ENCODE peak calls at places on chromosome 2, in eight cellular contexts. T is OCI-LY7, H is psoas muscle, N is body of pancreas, W is heart left ventricle, E is upper lobe of right lung, R is tibial nerve, Q is thoracic aorta. U is an unnamed sample. For H3K4me1 and H3K9me3, the result is how much of the 10 kb centered on the place peaks cover.

GRCh38 chr2:73862987-73863386 is 29.8 kb upstream of the ACTG2 start:
- DNase-seq in T (no peak), H (no peak), N (peak), W (no peak), E (no peak), R (no peak), Q (no peak), U (no peak)

GRCh38 chr2:128236491-128237035 is 82.1 kb downstream of the HS6ST1 start:
- DNase-seq in T (no peak), H (peak), N (no peak), W (no peak), E (peak), R (no peak), Q (no peak), U (no peak)

GRCh38 chr2:210965472-210965871 is 409.1 kb downstream of the CPS1 start:
- DNase-seq in T (no peak), H (no peak), N (no peak), W (no peak), E (no peak), R (no peak), Q (no peak), U (no peak)

GRCh38 chr2:215530191-215530968 is 94.5 kb upstream of the FN1 start:
- DNase-seq in T (no peak), H (no peak), N (no peak), W (no peak), E (no peak), R (no peak), Q (no peak), U (no peak)

GRCh38 chr2:30992781-30993180 is 145.5 kb downstream of the GALNT14 start:
- DNase-seq in T (no peak), H (no peak), N (no peak), W (no peak), E (no peak), R (no peak), Q (no peak), U (no peak)

GRCh38 chr2:47028171-47028570 is 112.6 kb upstream of the MCFD2 start:
- DNase-seq in T (no peak), H (no peak), N (no peak), W (peak), E (no peak), R (no peak), Q (no peak), U (peak)

GRCh38 chr2:8609357-8609804 is 72.5 kb upstream of the ID2 start:
- DNase-seq in T (no peak), H (no peak), N (no peak), W (no peak), E (peak), R (no peak), Q (no peak), U (no peak)

GRCh38 chr2:148667114-148667513 is 22.6 kb downstream of the EPC2 start:
- DNase-seq in T (no peak), H (no peak), N (no peak), W (no peak), E (no peak), R (no peak), Q (no peak), U (no peak)

GRCh38 chr2:128093762-128094161 is 2.8 kb downstream of the UGGT1 start:
- DNase-seq in T (no peak), H (no peak), N (no peak), W (no peak), E (no peak), R (no peak), Q (no peak), U (no peak)

GRCh38 chr2:201413552-201413951 is 37.7 kb downstream of the TRAK2 start:
- DNase-seq in T (no peak), H (no peak), N (no peak), W (no peak), E (no peak), R (no peak), Q (no peak), U (no peak)

GRCh38 chr2:111202266-111203040 is 81.7 kb downstream of the BCL2L11 start:
- DNase-seq in T (no peak), H (no peak), N (no peak), W (no peak), E (no peak), R (no peak), Q (no peak), U (no peak)

GRCh38 chr2:182038579-182038978 is 52.9 kb downstream of the PPP1R1C start:
- DNase-seq in T (no peak), H (no peak), N (no peak), W (no peak), E (no peak), R (no peak), Q (no peak), U (no peak)

GRCh38 chr2:189254268-189254883 is 74.8 kb upstream of the COL5A2 start:
- DNase-seq in T (no peak), H (peak), N (peak), W (peak), E (no peak), R (peak), Q (peak), U (peak)

GRCh38 chr2:101418704-101419663 is 31.7 kb upstream of the CREG2 start:
- DNase-seq in T (peak), H (no peak), N (peak), W (peak), E (no peak), R (peak), Q (no peak), U (no peak)

GRCh38 chr2:157934684-157935377 is 58.7 kb upstream of the ACVR1 start:
- DNase-seq in T (no peak), H (no peak), N (no peak), W (no peak), E (no peak), R (no peak), Q (no peak), U (no peak)

GRCh38 chr2:191521608-191522208 is 156.2 kb upstream of the NABP1 start:
- DNase-seq in T (peak), H (no peak), N (no peak), W (no peak), E (no peak), R (no peak), Q (no peak), U (no peak)

GRCh38 chr2:112031916-112032582 is 23.0 kb upstream of the TMEM87B start:
- DNase-seq in T (no peak), H (no peak), N (peak), W (no peak), E (peak), R (peak), Q (no peak), U (no peak)

GRCh38 chr2:105179469-105180372 is 61.8 kb upstream of the GPR45 start:
- DNase-seq in T (no peak), H (no peak), N (peak), W (peak), E (no peak), R (no peak), Q (no peak), U (no peak)

GRCh38 chr2:196176142-196176738 is 4.9 kb upstream of the STK17B start:
- DNase-seq in T (peak), H (no peak), N (peak), W (no peak), E (no peak), R (no peak), Q (no peak), U (no peak)

GRCh38 chr2:175890636-175891242 is 111.3 kb downstream of the LNPK start:
- DNase-seq in T (no peak), H (no peak), N (no peak), W (no peak), E (no peak), R (no peak), Q (no peak), U (no peak)

GRCh38 chr2:70425682-70426301 is 123.9 kb upstream of the FAM136A start:
- DNase-seq in T (no peak), H (no peak), N (no peak), W (no peak), E (peak), R (no peak), Q (no peak), U (no peak)

GRCh38 chr2:231514225-231514950 is 15.9 kb downstream of the NMUR1 start:
- DNase-seq in T (peak), H (peak), N (peak), W (peak), E (peak), R (peak), Q (peak), U (peak)

GRCh38 chr2:217604527-217605279 is 398.1 kb downstream of the TNS1 start:
- DNase-seq in T (no peak), H (peak), N (no peak), W (peak), E (no peak), R (no peak), Q (no peak), U (peak)

GRCh38 chr2:55159037-55159651 is 72.9 kb downstream of the CLHC1 start:
- DNase-seq in T (peak), H (peak), N (peak), W (peak), E (peak), R (no peak), Q (no peak), U (peak)
- H3K4me1 ChIP-seq in T (under half), H (under half), N (half or more), W (under half), E (half or more), R (under half), Q (half or more), U (under half)

DNA sequence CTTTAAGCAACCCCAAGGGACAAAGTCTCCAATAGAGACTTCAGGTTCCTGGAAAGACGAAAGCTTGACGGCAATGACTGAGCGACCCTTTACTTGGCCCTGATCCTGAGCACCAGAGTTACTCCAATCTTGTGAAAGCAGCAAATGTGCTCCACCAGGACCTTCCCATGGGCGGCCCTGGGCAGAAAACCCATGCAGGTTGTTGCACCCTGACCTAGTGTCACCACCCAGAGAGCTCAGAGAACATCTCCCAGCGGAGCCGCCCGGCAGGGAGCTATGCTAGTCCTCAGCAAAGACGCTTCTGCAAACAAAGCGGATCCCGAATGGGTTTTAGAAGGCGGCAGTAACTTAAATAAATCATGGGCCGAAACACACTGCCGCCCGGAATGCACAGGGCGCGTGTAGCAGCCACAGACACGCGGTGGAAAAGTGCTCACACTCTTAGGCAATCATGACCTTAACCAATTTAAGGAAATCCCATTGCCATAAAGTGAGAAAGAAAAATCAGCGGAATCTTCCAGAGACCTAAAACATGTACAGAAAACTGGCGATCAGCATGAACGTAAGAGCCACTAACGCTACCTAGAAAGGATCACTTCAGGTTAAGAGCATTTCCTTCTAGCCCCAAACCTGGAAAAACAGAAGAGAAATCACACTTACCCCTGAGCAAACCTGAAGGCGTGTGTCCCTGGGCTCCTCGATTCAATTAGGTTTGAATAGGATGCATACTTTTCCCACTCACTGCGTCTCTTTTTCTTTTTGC is 490 bp downstream of the COL6A3 start:
- DNase-seq in T (no peak), H (no peak), N (no peak), W (no peak), E (no peak), R (no peak), Q (no peak), U (no peak)
- TF ChIP-seq CTCF in T (no peak), H (no peak), N (no peak), W (no peak), E (no peak), R (no peak), Q (no peak), U (no peak)

DNA sequence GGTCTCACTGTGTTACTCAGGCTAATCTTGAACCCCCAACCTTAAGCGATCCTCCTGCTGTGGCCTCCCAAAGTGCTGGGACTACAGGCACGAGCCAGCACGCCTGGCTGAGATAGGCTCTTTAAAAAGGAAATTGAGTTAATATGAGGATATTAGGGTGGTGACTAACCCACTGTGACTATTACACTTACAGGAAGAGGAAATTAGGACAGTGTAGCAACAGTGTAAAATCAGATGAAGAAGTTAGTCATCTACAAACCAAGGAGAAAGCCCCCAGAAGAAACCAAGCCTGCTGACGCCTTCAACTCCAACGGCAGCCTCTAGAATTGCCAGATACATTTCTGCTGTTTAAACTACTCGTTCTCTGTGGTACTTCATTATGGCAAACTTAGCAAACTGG is 711.9 kb downstream of the SUCLG1 start:
- DNase-seq in T (no peak), H (no peak), N (no peak), W (no peak), E (no peak), R (no peak), Q (no peak), U (no peak)
- H3K9me3 ChIP-seq in T (under half), H (under half), N (under half), W (under half), E (under half), R (under half), Q (under half), U (under half)

DNA sequence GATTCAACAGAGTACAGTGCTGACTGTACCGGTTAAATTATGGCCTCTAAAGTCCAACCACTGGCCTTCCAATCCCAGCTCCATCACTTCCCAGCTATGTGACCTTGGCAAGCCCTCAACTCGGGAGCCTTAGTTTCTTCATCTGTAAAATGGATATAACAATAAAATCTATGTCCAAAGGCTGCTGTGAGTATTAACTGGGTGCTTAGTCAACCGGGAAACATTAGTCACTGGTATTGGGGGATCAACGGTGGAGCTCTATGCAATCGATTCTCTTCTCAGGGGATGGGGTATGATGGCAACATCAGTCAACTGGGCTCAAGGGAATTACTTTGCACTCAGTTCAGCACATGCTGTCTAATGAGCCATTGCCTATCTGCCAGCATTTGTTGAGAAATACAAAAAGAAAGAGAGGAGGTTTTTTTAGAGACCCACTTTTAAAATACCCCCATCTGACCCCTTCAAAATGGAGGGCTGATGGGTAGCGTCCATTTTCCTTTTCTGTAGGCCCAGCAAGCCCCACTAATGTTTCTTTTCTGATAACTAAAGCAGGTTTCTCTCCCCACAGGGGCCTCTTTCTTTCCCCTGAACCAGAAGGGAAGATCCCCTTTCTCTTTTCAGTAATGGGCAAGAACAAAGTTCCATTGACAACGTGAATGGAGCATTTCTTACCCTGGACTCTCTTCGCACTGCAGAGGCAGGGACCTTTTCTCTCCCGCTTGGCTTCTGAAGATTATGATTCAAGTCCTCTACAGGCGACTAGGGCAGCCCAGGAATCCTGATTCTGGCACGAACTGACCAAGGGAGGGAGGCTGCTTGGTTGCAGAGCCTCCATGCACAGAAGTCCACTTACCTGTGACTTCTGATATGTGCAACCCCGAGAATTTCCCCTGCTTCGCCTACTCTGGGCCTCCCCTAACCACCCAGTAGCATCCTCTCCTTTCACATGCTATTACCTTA is 8.7 kb upstream of the AGFG1 start:
- DNase-seq in T (no peak), H (no peak), N (no peak), W (no peak), E (no peak), R (no peak), Q (no peak), U (no peak)
- H3K4me1 ChIP-seq in T (under half), H (under half), N (under half), W (under half), E (under half), R (under half), Q (under half), U (under half)

GRCh38 chr2:26606847-26607190 is 34.3 kb downstream of the CIB4 start:
- DNase-seq in T (no peak), H (no peak), N (peak), W (no peak), E (peak), R (no peak), Q (no peak), U (no peak)

GRCh38 chr2:26605969-26606846 is 35.0 kb downstream of the CIB4 start:
- DNase-seq in T (no peak), H (no peak), N (no peak), W (no peak), E (peak), R (no peak), Q (no peak), U (no peak)

GRCh38 chr2:26602575-26602974 is 38.6 kb downstream of the CIB4 start:
- DNase-seq in T (no peak), H (no peak), N (no peak), W (no peak), E (no peak), R (no peak), Q (no peak), U (no peak)

GRCh38 chr2:26607698-26608097 is 33.5 kb downstream of the CIB4 start:
- DNase-seq in T (no peak), H (no peak), N (no peak), W (no peak), E (peak), R (no peak), Q (no peak), U (no peak)

DNA sequence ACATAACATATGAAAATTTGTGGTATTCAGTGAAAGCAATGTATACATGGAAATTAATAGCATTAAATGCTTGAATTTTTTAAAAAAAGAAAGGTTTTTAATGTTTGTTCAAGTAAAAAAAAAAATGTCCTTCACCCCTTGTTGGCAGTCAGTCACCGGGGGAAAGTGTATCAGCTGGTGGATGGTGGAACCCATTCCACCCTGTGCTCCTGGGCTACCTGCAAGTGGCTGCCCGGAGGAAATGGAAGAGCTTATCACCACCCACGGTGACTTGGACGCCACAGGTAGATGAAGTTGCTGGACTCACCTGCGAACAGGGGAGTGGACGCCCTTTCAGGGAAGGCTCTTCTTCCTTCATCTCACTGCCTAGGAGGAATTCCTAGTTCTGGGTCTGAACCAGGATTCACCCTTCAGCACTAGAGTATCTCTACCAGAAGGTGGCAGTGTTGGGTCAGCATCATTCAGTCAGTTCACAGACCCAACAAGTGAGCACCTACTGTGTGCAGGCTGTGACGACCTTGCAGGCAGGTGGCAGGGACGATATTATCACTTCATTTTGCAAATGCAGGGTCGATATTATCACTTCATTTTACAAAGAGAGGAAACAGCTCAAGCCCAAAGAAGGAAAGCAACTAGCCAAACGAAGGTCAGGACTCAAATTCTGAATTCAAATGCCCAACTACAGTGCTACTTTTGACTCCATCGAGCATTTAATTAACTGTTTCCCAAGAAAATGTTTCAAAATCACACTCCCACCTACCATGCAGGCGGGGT is 35.8 kb downstream of the CIB4 start:
- DNase-seq in T (peak), H (no peak), N (peak), W (no peak), E (peak), R (peak), Q (no peak), U (no peak)
- TF ChIP-seq CTCF in T (peak), H (peak), N (peak), W (peak), E (peak), R (peak), Q (peak), U (peak)

DNA sequence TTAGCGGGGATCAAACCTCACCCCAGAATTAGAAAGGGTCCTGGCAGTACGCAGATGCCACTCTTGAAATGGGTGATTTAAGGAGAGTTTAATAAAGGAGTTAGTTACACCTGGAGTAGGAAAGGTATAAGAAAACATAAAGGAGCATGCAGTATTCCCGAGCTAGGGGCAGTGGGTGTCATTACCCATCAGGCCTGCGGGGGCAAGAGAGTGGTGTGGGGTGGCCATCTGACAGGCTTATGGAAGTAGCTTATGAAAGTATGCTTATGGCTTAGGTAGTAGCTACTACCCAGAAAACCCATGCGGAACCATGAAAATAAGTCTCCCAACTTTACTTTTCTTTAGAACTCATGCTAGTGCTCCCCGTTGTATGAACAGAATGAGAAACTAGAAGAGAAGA is 568.9 kb upstream of the ACVR2A start:
- DNase-seq in T (peak), H (no peak), N (no peak), W (no peak), E (no peak), R (no peak), Q (no peak), U (no peak)
- H3K9me3 ChIP-seq in T (under half), H (under half), N (under half), W (under half), E (under half), R (under half), Q (under half), U (under half)

DNA sequence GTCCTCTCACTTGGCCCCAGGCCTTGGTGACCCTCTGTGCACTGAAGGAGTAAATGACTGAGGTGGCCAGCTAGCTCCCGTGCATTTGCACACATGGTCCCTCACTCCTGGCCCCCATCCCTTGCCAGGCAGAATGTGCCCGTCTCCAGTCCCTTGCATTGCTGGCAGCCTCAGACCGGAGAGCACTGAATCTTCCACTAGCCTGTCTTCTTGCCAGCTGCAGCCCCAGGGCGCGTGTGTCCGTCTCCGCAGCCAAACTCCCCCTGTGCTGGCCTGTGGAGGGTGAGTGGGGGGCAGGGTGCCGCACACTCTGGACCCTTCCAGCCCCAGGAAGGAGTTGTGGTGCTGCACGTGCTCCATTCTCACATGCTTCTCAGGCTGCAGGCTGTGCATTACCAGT is 35.9 kb downstream of the INPP4A start:
- DNase-seq in T (no peak), H (no peak), N (no peak), W (no peak), E (no peak), R (no peak), Q (no peak), U (no peak)
- H3K4me1 ChIP-seq in T (under half), H (under half), N (half or more), W (under half), E (half or more), R (under half), Q (under half), U (half or more)

U was measured in left ventricle myocardium inferior.